ENCODE peak calls at places on chromosomes 3 and 15, in six cellular contexts. S is tibial nerve, Y is heart left ventricle, H is breast epithelium, D is HCT116, I is ovary. E is an unnamed sample.
A peak's percentile ranks its signal among the peaks of the same experiment; 100 is the strongest.

GRCh38 chr3:125374501-125374995 is 577 bp downstream of the ZNF148 start:
- DNase-seq in S (peak; percentile 13), D (no peak), I (no peak), H (no peak), Y (peak; percentile 62), E (peak; percentile 42)

GRCh38 chr3:98730338-98730737 is 32.8 kb upstream of the ST3GAL6 start:
- DNase-seq in I (no peak), S (no peak), Y (no peak), H (no peak), D (no peak), E (peak; percentile 19)

GRCh38 chr15:36484038-36484778 is 95.2 kb upstream of the CDIN1 start:
- DNase-seq in I (no peak), D (no peak), Y (no peak), S (no peak), H (no peak), E (no peak)

GRCh38 chr3:51717947-51718346 is 11.1 kb downstream of the GRM2 start:
- DNase-seq in I (no peak), H (no peak), D (no peak), Y (no peak), S (no peak), E (no peak)

GRCh38 chr3:149572796-149573414 is 84.9 kb downstream of the WWTR1 start:
- DNase-seq in H (no peak), S (no peak), Y (no peak), I (no peak), D (no peak), E (no peak)

GRCh38 chr3:45706133-45706808 is 17.1 kb downstream of the SACM1L start:
- DNase-seq in I (no peak), H (no peak), D (no peak), Y (no peak), S (no peak), E (no peak)

GRCh38 chr3:3631114-3631513 is 168.1 kb upstream of the LRRN1 start:
- DNase-seq in D (no peak), Y (no peak), H (no peak), I (no peak), S (no peak), E (no peak)

GRCh38 chr3:51436998-51437639 is 46.0 kb downstream of the RBM15B start:
- DNase-seq in I (no peak), H (no peak), Y (no peak), S (no peak), D (no peak), E (no peak)

GRCh38 chr15:50463423-50464358 is 39.5 kb downstream of the USP8 start:
- DNase-seq in S (no peak), Y (no peak), H (no peak), I (no peak), D (no peak), E (no peak)

GRCh38 chr3:1404270-1404669 is 311.4 kb downstream of the CNTN6 start:
- DNase-seq in H (no peak), Y (no peak), I (no peak), D (no peak), S (no peak), E (peak; percentile 79)

GRCh38 chr3:20857636-20858035 is 671.6 kb upstream of the SGO1 start:
- DNase-seq in I (no peak), H (no peak), Y (no peak), D (no peak), S (no peak), E (no peak)

GRCh38 chr3:80526153-80526552 is 758.4 kb upstream of the ROBO1 start:
- DNase-seq in S (no peak), D (no peak), Y (no peak), H (no peak), I (no peak), E (no peak)
- TF ChIP-seq POLR2A in S (no peak), D (no peak), Y (no peak), H (no peak), I (no peak), E (no peak)

GRCh38 chr3:36843065-36844051 is 79.0 kb upstream of the DCLK3 start:
- DNase-seq in Y (no peak), D (peak; percentile 62), S (no peak), I (no peak), H (no peak), E (no peak)
- TF ChIP-seq CTCF in Y (peak; percentile 27), D (peak; percentile 71), S (peak; percentile 27), I (no peak), H (no peak), E (no peak)

GRCh38 chr3:113839551-113839950 is 963 bp downstream of the GRAMD1C start:
- DNase-seq in I (no peak), D (no peak), H (no peak), Y (no peak), S (no peak), E (no peak)

GRCh38 chr3:113834983-113835382 is 3.6 kb upstream of the GRAMD1C start:
- DNase-seq in D (no peak), I (no peak), Y (no peak), S (no peak), H (no peak), E (no peak)

GRCh38 chr3:113838631-113839209 is at the start of gene GRAMD1C:
- DNase-seq in D (peak; percentile 82), H (peak; percentile 80), S (peak; percentile 77), I (peak; percentile 78), Y (peak; percentile 94), E (peak; percentile 93)
- TF ChIP-seq POLR2A in D (no peak), H (no peak), S (no peak), I (no peak), Y (no peak), E (peak; percentile 10)

GRCh38 chr3:30567139-30567753 is 39.2 kb upstream of the TGFBR2 start:
- DNase-seq in D (no peak), H (no peak), I (no peak), S (no peak), Y (no peak), E (peak; percentile 14)
- TF ChIP-seq CTCF in D (no peak), H (no peak), I (no peak), S (no peak), Y (no peak), E (no peak)

GRCh38 chr3:197521277-197522182 is 34.2 kb downstream of the BDH1 start:
- DNase-seq in H (no peak), D (no peak), Y (no peak), S (no peak), I (no peak), E (no peak)

GRCh38 chr3:197518794-197519451 is 36.8 kb downstream of the BDH1 start:
- DNase-seq in I (no peak), D (no peak), H (no peak), Y (no peak), S (no peak), E (no peak)

GRCh38 chr3:197519801-197520211 is 36.0 kb downstream of the BDH1 start:
- DNase-seq in H (no peak), I (no peak), Y (no peak), D (no peak), S (no peak), E (no peak)

GRCh38 chr3:197522183-197522715 is 33.5 kb downstream of the BDH1 start:
- DNase-seq in S (no peak), Y (no peak), H (no peak), I (no peak), D (no peak), E (no peak)

DNA sequence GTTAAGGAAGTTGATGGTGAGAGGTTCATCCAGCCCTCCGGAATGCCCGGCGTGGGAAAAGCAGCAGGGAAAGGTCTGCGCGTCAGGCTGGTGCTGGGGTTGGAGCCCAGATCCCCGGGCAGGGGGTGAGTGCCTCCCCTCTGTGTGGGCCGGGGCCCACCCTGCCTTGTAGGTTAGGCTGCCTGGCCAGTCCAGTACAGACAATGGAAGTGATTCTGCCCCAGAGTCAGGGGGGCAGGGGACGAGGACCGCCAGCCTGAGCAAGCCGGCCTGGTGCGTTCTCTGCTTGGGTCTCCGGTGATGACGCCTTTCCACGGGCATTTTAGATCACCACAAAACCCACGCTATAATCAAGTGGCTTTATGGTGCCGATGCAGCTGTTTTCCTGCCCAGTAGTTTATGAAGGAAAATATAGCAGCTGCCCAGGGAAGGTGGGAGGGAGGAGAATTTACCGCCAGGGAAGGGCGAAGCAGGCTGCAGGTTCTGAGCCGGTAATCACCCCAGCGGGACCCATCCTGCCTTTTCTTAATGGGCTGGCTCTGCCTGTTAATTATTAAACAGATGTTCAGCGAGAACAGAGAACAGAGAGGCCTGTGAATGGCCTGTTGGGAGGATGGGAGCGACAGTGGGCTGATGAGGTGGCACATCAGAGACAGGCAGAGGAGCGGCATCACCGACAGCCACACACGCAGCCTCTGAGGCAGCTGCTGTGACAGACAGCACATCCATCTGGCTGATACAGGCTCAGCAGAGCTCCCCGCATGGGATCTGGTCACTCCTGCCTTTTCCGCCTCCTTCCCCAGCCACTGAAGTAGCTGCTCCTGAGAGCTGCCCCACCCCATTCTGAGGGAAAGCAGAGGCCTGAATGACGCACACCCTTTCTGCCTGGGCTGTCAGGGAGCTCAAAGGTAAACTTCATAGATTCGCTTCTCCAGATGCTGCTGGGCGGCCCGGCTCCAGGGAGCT is 35.2 kb downstream of the BDH1 start:
- DNase-seq in S (no peak), D (no peak), Y (no peak), I (no peak), H (no peak), E (peak; percentile 49)
- TF ChIP-seq POLR2A in S (no peak), D (no peak), Y (no peak), I (no peak), H (no peak), E (peak; percentile 17)

E was measured in body of pancreas.